ENCODE peak calls at places on chromosome 5, in six cellular contexts. N is kidney, D is aorta, L is HL-60, O is GM23248, G is heart right ventricle. T is an unnamed sample.

GRCh38 chr5:173191561-173191960 is 43.4 kb downstream of the NKX2-5 start:
- DNase-seq in N (no peak), D (no peak), L (no peak), O (no peak), G (no peak), T (no peak)

GRCh38 chr5:92942762-92943161 is 638.3 kb downstream of the NR2F1-AS1 start:
- DNase-seq in N (no peak), D (no peak), L (no peak), O (no peak), G (no peak), T (no peak)

GRCh38 chr5:72121052-72121451 is 13.8 kb downstream of the MAP1B start:
- DNase-seq in N (no peak), D (no peak), L (no peak), O (no peak), G (no peak), T (no peak)

GRCh38 chr5:44388504-44389409 is 463 bp downstream of the FGF10 start:
- DNase-seq in N (peak), D (peak), L (no peak), O (peak), G (peak), T (peak)

GRCh38 chr5:108801776-108802175 is 54.1 kb downstream of the FER start:
- DNase-seq in N (no peak), D (no peak), L (no peak), O (peak), G (no peak), T (no peak)

GRCh38 chr5:98968056-98968564 is 39.3 kb upstream of the CHD1 start:
- DNase-seq in N (no peak), D (no peak), L (no peak), O (no peak), G (no peak), T (no peak)

GRCh38 chr5:44729536-44729935 is 79.2 kb upstream of the MRPS30 start:
- DNase-seq in N (no peak), D (no peak), L (no peak), O (no peak), G (no peak), T (no peak)

GRCh38 chr5:27594141-27594540 is 555.8 kb upstream of the CDH9 start:
- DNase-seq in N (no peak), D (no peak), L (no peak), O (no peak), G (no peak), T (no peak)

GRCh38 chr5:50947892-50948683 is 281.7 kb downstream of the PARP8 start:
- DNase-seq in N (no peak), D (no peak), L (no peak), O (no peak), G (no peak), T (no peak)

GRCh38 chr5:159112436-159112835 is 12.7 kb upstream of the EBF1 start:
- DNase-seq in N (no peak), D (no peak), L (no peak), O (no peak), G (no peak), T (no peak)

GRCh38 chr5:126101901-126102300 is 321.3 kb upstream of the GRAMD2B start:
- DNase-seq in N (no peak), D (no peak), L (no peak), O (no peak), G (no peak), T (no peak)

GRCh38 chr5:75055727-75056144 is 3.4 kb upstream of the GCNT4 start:
- DNase-seq in N (no peak), D (no peak), L (no peak), O (peak), G (no peak), T (no peak)

GRCh38 chr5:175381116-175381515 is 62.9 kb downstream of the DRD1 start:
- DNase-seq in N (no peak), D (no peak), L (no peak), O (no peak), G (no peak), T (no peak)
- H3K27ac ChIP-seq in N (no peak), D (no peak), L (no peak), O (no peak), G (no peak), T (no peak)

DNA sequence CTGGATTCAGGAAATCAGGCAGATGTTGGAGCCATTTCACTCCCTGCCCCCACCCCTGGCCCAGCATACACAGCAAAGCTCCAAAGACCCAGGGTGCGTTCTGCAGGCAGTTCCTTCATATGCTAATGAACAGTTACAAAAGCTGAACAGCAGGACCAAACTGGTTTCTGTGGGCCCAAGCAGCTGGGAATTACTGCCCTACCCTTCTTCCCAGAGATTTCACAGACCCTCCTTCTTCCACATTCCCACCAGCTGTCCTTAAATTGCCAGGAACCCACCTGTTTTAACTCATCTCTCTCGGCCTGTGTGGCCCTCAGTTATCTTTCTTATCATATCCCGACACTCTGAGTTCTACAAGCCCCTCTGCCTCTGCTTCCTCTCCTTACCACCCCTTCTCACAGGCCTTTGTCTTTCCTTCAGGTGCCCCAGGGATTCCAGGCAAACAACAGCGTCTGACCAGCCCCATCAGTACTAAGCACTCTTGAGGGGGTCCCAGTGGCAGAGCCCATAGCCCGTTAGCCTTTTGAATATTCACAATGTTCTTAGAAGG is 10.6 kb upstream of the F2RL1 start:
- DNase-seq in N (no peak), D (no peak), L (no peak), O (no peak), G (no peak), T (peak)
- H3K27ac ChIP-seq in N (no peak), D (no peak), L (no peak), O (no peak), G (peak), T (no peak)

GRCh38 chr5:43191740-43192557 is at the start of gene NIM1K:
- DNase-seq in N (peak), D (peak), L (no peak), O (peak), G (peak), T (peak)

GRCh38 chr5:43193171-43193951 is 1.3 kb downstream of the NIM1K start:
- DNase-seq in N (no peak), D (no peak), L (peak), O (peak), G (no peak), T (no peak)

GRCh38 chr5:43192558-43193170 is 639 bp downstream of the NIM1K start:
- DNase-seq in N (peak), D (peak), L (no peak), O (peak), G (peak), T (peak)

GRCh38 chr5:43195670-43196265 is 3.7 kb downstream of the NIM1K start:
- DNase-seq in N (no peak), D (no peak), L (no peak), O (no peak), G (no peak), T (no peak)

DNA sequence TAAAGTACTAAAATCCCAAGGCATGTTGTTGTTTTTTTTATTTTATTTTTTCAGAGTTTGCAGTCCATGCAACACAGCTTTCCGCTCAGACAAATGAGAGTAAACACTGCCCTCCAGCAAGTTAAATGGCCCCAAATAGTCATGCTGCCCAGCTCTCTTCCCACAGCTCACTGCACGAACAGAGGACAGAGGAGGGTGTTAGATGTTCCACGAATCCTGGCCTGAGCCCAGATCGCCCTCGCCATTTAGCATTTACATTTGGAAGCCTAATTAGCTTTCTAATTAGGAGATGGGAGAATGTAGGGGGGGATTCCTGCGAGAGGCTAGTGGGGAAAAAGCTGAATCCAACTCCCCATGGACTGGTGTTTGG is 1.9 kb downstream of the NIM1K start:
- DNase-seq in N (no peak), D (no peak), L (no peak), O (peak), G (no peak), T (peak)
- H3K27ac ChIP-seq in N (no peak), D (no peak), L (no peak), O (peak), G (no peak), T (peak)

GRCh38 chr5:181241393-181241975 is 2.2 kb downstream of the RACK1 start:
- DNase-seq in N (no peak), D (no peak), L (peak), O (peak), G (no peak), T (no peak)
- H3K27ac ChIP-seq in N (no peak), D (no peak), L (peak), O (peak), G (no peak), T (no peak)

DNA sequence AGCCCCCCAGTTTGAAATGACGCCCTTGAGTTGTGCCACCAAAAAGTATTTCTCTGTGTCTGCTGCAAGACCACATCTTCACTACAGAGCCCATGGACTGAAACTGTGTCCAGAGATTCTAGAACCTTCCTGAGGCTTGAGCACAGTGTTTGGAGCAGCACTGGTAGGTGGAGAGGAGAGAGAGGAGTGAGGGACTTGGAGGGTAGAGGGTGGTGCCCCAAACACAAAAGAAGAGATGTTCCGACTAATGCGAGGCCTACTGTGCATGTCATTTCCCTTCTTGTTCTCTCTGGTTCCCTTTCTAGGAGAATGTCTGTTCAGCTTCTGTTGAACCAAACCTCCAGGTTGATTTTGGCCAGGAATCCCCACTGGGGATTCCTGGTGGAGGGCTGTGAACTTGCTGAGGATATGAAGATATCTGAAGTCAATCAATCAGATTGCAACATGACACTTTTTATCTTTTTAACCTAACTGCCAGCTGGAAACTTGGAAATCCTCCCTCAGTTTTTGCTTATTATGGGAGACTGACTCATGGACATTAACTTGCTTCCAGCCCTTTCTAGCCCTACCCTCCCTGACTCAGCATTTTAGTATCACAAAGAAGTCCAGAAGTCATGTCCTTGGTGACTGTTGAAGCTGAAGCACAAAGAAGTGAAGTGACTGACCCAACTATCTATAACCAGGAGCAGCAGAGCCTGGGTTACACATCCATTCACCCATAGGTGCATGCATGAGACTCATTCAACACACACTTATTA is 154.5 kb downstream of the NR3C1 start:
- DNase-seq in N (no peak), D (no peak), L (no peak), O (peak), G (no peak), T (no peak)
- H3K27ac ChIP-seq in N (no peak), D (no peak), L (no peak), O (peak), G (no peak), T (no peak)

DNA sequence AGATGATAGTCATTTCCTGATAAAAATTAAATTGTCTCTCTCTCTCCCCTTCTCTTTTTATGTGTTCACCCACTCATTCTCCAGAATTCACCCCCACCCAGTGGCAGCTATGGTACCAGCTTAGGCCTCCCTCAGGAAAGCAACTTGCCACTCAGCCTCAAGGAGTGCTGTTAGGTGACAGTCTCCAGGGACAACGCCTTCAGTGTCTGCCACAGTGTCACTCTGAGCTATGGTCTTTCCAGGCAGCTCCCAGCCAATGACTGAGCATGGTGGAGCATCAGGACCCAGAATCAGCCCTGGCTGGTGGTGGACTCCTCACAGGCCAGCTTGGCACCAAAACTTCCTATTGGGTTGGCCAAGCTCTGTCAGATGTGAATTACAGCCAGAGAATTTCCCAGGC is 140.9 kb upstream of the PIK3R1 start:
- DNase-seq in N (no peak), D (no peak), L (no peak), O (no peak), G (no peak), T (no peak)
- H3K27ac ChIP-seq in N (no peak), D (no peak), L (no peak), O (no peak), G (no peak), T (no peak)

DNA sequence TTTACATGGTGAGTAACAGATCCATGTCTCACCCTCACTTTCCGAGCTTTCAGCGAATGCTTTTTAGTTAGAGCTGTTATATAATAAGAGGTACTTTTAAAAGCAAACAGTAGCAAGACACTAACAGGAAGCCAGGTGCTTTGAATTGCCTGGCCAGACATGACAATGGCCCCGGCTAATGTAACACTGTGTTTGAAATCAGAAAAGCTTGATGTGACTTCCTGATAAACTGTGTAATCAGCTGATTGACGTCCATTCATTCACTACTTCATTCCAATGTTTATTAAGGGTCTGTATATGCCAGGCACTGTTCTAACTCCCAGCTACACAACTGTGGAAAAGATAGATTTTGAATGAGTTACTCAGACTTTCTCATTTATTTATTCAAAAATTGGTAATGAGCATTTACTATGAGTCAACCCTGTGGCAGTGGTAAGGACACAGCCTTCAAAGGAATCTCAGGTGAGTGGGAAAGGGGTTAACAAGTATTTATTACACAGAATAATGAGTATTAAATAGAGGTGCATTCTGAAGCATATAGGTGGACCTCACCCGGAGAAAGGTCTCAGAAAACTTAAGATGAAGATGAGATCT is 26.6 kb downstream of the DPYSL3 start:
- DNase-seq in N (no peak), D (no peak), L (no peak), O (peak), G (no peak), T (no peak)
- H3K27ac ChIP-seq in N (no peak), D (no peak), L (no peak), O (peak), G (peak), T (no peak)

DNA sequence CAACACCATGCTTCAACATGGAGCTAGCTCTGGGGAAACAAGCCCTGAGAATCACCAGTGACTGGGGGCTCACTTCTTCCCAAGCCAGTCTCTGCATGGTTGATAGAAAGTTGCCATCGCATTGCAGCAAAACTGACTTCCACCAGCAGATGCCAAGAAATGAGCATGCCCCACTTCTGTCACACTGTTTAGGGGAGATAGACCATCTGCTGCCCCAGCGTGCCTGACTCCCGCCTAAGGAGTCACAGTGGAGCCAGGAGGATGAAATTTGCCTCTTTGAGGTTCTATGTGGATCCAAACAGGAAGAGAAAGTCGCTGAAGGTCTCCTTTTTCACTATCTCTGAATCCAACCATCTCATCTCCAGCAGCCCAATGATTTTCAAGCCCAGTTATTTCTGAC is 116.7 kb upstream of the SLIT3 start:
- DNase-seq in N (no peak), D (no peak), L (no peak), O (no peak), G (no peak), T (no peak)
- H3K27ac ChIP-seq in N (no peak), D (no peak), L (no peak), O (peak), G (no peak), T (no peak)

GRCh38 chr5:133292300-133292699 is 240.5 kb downstream of the HSPA4 start:
- DNase-seq in N (no peak), D (no peak), L (no peak), O (no peak), G (no peak), T (no peak)

GRCh38 chr5:133287500-133287899 is 235.7 kb downstream of the HSPA4 start:
- DNase-seq in N (no peak), D (no peak), L (peak), O (peak), G (peak), T (no peak)

GRCh38 chr5:133291524-133291923 is 239.7 kb downstream of the HSPA4 start:
- DNase-seq in N (no peak), D (no peak), L (no peak), O (no peak), G (no peak), T (no peak)

GRCh38 chr5:133290669-133291235 is 238.9 kb downstream of the HSPA4 start:
- DNase-seq in N (no peak), D (no peak), L (no peak), O (no peak), G (no peak), T (no peak)

GRCh38 chr5:133289686-133290367 is 238.0 kb downstream of the HSPA4 start:
- DNase-seq in N (no peak), D (no peak), L (no peak), O (no peak), G (no peak), T (no peak)
- H3K27ac ChIP-seq in N (no peak), D (no peak), L (no peak), O (no peak), G (no peak), T (peak)